ENCODE peak calls at places on chromosomes 16 and 17, in four cellular contexts. One of them, this sample, is unnamed.

GRCh38 chr16:66515543-66516171 is 34.3 kb downstream of the TK2 start:
- DNase-seq in iPS DF 6.9: no peak
- DNase-seq in CD8-positive, alpha-beta T cell: no peak
- DNase-seq in uterus: peak; percentile 44
- DNase-seq in this sample: no peak

GRCh38 chr17:82229686-82230626 is 1.1 kb downstream of the SLC16A3 start:
- DNase-seq in iPS DF 6.9: no peak
- DNase-seq in CD8-positive, alpha-beta T cell: no peak
- DNase-seq in uterus: no peak
- DNase-seq in this sample: no peak

GRCh38 chr17:49968380-49969133 is 433 bp upstream of the DLX4 start:
- DNase-seq in iPS DF 6.9: no peak
- DNase-seq in CD8-positive, alpha-beta T cell: peak; percentile 83
- DNase-seq in uterus: no peak
- DNase-seq in this sample: no peak

GRCh38 chr17:7130626-7131467 is 16.2 kb upstream of the ASGR2 start:
- DNase-seq in iPS DF 6.9: no peak
- DNase-seq in CD8-positive, alpha-beta T cell: no peak
- DNase-seq in uterus: no peak
- DNase-seq in this sample: no peak

GRCh38 chr17:35809855-35810461 is 674 bp downstream of the TAF15 start:
- DNase-seq in iPS DF 6.9: no peak
- DNase-seq in CD8-positive, alpha-beta T cell: no peak
- DNase-seq in uterus: no peak
- DNase-seq in this sample: no peak

GRCh38 chr16:84155226-84155625 is 10.1 kb downstream of the DNAAF1 start:
- DNase-seq in iPS DF 6.9: no peak
- DNase-seq in CD8-positive, alpha-beta T cell: no peak
- DNase-seq in uterus: no peak
- DNase-seq in this sample: no peak

GRCh38 chr17:80891096-80892018 is 100.3 kb upstream of the CHMP6 start:
- DNase-seq in iPS DF 6.9: no peak
- DNase-seq in CD8-positive, alpha-beta T cell: peak; percentile 75
- DNase-seq in uterus: no peak
- DNase-seq in this sample: peak; percentile 74

GRCh38 chr17:74243013-74243755 is 29.8 kb downstream of the TTYH2 start:
- DNase-seq in iPS DF 6.9: no peak
- DNase-seq in CD8-positive, alpha-beta T cell: no peak
- DNase-seq in uterus: no peak
- DNase-seq in this sample: no peak

GRCh38 chr17:4837471-4838305 is 4.5 kb downstream of the MINK1 start:
- DNase-seq in iPS DF 6.9: no peak
- DNase-seq in CD8-positive, alpha-beta T cell: no peak
- DNase-seq in uterus: no peak
- DNase-seq in this sample: no peak

GRCh38 chr17:753407-753806 is 1.3 kb upstream of the GEMIN4 start:
- DNase-seq in iPS DF 6.9: no peak
- DNase-seq in CD8-positive, alpha-beta T cell: no peak
- DNase-seq in uterus: no peak
- DNase-seq in this sample: no peak

GRCh38 chr17:1511756-1512321 is 4.6 kb downstream of the INPP5K start:
- DNase-seq in iPS DF 6.9: no peak
- DNase-seq in CD8-positive, alpha-beta T cell: no peak
- DNase-seq in uterus: no peak
- DNase-seq in this sample: no peak

GRCh38 chr17:42518046-42518754 is 17.8 kb upstream of the NAGLU start:
- DNase-seq in iPS DF 6.9: no peak
- DNase-seq in CD8-positive, alpha-beta T cell: no peak
- DNase-seq in uterus: peak; percentile 95
- DNase-seq in this sample: peak; percentile 16

GRCh38 chr17:4161560-4162221 is 18.7 kb downstream of the CYB5D2 start:
- DNase-seq in iPS DF 6.9: no peak
- DNase-seq in CD8-positive, alpha-beta T cell: no peak
- DNase-seq in uterus: no peak
- DNase-seq in this sample: no peak

GRCh38 chr16:85935957-85936760 is 37.2 kb downstream of the IRF8 start:
- DNase-seq in iPS DF 6.9: no peak
- DNase-seq in CD8-positive, alpha-beta T cell: peak; percentile 81
- DNase-seq in uterus: no peak
- DNase-seq in this sample: no peak

GRCh38 chr16:30003670-30004423 is 7.0 kb downstream of the DOC2A start:
- DNase-seq in iPS DF 6.9: no peak
- DNase-seq in CD8-positive, alpha-beta T cell: no peak
- DNase-seq in uterus: no peak
- DNase-seq in this sample: no peak

GRCh38 chr17:28268610-28269313 is 50.2 kb upstream of the TMEM97 start:
- DNase-seq in iPS DF 6.9: no peak
- DNase-seq in CD8-positive, alpha-beta T cell: no peak
- DNase-seq in uterus: no peak
- DNase-seq in this sample: no peak

GRCh38 chr17:33469911-33470310 is 176.8 kb upstream of the ASIC2 start:
- DNase-seq in iPS DF 6.9: no peak
- DNase-seq in CD8-positive, alpha-beta T cell: no peak
- DNase-seq in uterus: peak; percentile 42
- DNase-seq in this sample: no peak

GRCh38 chr17:62967111-62967449 is 1.0 kb downstream of the TANC2 start:
- DNase-seq in iPS DF 6.9: no peak
- DNase-seq in CD8-positive, alpha-beta T cell: no peak
- DNase-seq in uterus: no peak
- DNase-seq in this sample: no peak
- H3K27ac ChIP-seq in iPS DF 6.9: no peak overlapping the region
- H3K27ac ChIP-seq in CD8-positive, alpha-beta T cell: no peak overlapping the region
- H3K27ac ChIP-seq in uterus: peak overlapping the region; percentile 83
- H3K27ac ChIP-seq in this sample: peak overlapping the region; percentile 89

DNA sequence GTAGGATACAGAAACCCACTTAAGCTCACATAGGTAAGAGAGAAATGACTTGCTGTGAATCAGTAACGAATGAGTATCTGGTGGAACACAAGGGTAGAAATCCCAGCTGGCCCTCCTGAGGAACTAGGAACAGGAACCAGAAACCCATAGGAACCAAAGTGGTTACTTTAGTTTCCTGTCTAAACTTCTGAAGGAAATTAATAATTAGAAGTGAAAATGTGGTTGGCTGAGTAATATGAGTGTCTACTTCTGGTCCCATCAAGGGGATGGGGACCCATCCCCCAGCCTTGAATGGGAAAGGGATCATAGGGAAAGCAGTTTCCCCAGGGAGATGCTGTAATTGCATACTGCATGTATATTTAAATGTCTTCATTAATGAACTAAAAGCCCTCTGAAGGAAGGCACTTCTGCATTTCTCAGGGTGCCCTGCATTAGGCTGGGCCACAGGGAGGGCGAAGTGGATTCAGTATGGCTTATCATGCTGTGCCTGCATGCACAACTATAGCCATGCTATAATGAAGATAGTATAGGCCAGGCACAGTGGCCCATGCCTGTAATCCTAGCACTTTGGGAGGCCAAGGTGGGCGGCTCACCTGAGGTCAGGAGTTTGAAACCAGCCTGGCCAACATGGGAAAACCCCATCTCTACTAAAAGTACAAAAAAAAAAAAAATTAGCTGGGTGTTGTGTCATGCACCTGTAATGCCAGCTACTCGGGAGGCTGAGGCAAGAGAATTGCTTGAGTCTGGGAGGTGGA is 45.6 kb downstream of the CYB5B start:
- DNase-seq in iPS DF 6.9: no peak
- DNase-seq in CD8-positive, alpha-beta T cell: no peak
- DNase-seq in uterus: no peak
- DNase-seq in this sample: no peak
- H3K27ac ChIP-seq in iPS DF 6.9: no peak overlapping the region
- H3K27ac ChIP-seq in CD8-positive, alpha-beta T cell: no peak overlapping the region
- H3K27ac ChIP-seq in uterus: no peak overlapping the region
- H3K27ac ChIP-seq in this sample: no peak overlapping the region

GRCh38 chr16:75506107-75506506 is 10.9 kb upstream of the CHST6 start:
- DNase-seq in iPS DF 6.9: no peak
- DNase-seq in CD8-positive, alpha-beta T cell: no peak
- DNase-seq in uterus: no peak
- DNase-seq in this sample: no peak
- H3K27ac ChIP-seq in iPS DF 6.9: no peak overlapping the region
- H3K27ac ChIP-seq in CD8-positive, alpha-beta T cell: no peak overlapping the region
- H3K27ac ChIP-seq in uterus: no peak overlapping the region
- H3K27ac ChIP-seq in this sample: no peak overlapping the region

DNA sequence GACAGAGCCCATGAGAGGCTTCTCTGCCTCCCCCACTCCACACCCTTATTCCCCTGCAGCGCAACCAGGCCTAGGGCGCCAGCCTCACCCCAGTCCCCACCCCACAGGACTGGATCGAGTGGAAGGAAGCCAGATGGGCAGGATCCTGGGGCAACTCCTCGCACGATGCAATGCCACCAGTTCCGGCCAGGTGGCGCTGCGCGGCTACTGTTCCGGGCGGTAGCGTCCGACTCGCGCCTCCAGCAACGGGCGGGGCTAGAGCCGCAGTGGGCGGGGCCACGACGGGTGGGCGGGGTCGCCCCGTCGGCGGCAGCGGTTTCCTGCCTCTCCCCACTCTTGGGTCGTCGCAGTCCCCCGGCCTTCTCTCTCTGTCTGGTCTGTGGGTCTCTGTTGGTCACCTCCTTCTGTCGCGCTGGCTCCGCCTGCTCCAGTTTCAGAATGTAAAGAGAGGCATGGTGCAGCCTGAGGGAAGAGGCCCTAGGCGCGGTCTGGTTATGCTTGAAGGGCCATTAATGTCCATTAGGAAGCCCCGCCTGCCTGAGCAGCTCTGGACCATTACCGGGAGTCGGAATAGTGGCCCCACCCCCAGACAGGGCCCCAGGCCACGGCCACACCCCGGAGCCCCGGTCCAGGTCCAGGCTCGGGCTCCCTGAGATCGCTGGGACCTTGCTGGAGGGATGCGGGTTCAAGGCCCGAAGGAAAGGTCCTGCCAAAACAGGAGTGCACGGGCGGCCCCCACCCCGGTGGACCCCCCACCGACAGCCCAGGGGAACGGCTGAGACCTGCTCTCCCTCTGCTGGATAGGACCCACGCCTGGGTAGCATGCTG is 3.4 kb upstream of the NHERF2 start:
- DNase-seq in iPS DF 6.9: peak; percentile 91
- DNase-seq in CD8-positive, alpha-beta T cell: peak; percentile 100
- DNase-seq in uterus: peak; percentile 90
- DNase-seq in this sample: peak; percentile 89
- H3K27ac ChIP-seq in iPS DF 6.9: no peak overlapping the region
- H3K27ac ChIP-seq in CD8-positive, alpha-beta T cell: peak overlapping the region; percentile 24
- H3K27ac ChIP-seq in uterus: peak overlapping the region; percentile 67
- H3K27ac ChIP-seq in this sample: no peak overlapping the region

GRCh38 chr17:44038604-44039007 is 23.8 kb upstream of the TMEM101 start:
- DNase-seq in iPS DF 6.9: no peak
- DNase-seq in CD8-positive, alpha-beta T cell: no peak
- DNase-seq in uterus: no peak
- DNase-seq in this sample: no peak

GRCh38 chr17:44045493-44045892 is 21.0 kb downstream of the LSM12 start:
- DNase-seq in iPS DF 6.9: no peak
- DNase-seq in CD8-positive, alpha-beta T cell: no peak
- DNase-seq in uterus: no peak
- DNase-seq in this sample: no peak

GRCh38 chr17:44044092-44044491 is 22.4 kb downstream of the LSM12 start:
- DNase-seq in iPS DF 6.9: no peak
- DNase-seq in CD8-positive, alpha-beta T cell: no peak
- DNase-seq in uterus: peak; percentile 43
- DNase-seq in this sample: no peak

GRCh38 chr17:44043326-44043725 is 23.1 kb downstream of the LSM12 start:
- DNase-seq in iPS DF 6.9: no peak
- DNase-seq in CD8-positive, alpha-beta T cell: no peak
- DNase-seq in uterus: no peak
- DNase-seq in this sample: no peak

DNA sequence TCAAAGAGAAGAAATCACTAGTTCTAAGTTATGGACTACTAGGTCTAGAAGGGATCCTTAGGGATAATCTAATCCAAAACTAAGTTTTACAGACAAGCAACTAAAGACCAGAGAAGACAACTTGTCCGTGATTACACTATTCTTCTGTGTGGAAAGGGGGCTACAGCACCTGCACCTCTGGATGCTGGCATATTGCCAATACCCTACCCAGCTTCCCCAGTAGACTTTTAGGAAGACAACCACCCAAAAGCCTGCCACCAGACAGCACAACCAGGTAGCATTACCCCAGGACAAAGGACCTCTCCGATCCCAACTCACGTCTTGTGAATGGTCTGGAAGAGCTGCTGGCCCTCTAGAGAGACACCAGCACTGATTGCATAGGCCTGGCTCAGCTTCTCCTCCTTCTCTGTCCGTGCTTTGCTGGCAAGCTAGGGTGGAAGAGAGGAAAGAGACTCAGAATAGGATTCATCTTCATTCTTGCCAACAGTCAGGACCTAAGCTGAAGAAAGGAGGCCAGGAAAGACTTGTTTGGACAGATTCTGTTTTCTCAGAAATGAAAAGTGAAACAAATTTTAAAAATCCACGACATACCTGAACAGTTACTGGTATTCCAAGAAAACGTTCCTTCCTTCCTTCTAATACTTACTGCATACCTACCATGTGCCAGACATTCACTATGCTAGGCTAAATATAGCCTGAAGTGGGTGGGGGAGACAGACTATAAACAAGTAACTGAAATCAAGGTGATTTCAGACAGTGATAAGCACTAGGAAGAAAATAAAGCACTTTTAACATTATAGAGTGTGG is 25.3 kb upstream of the TMEM101 start:
- DNase-seq in iPS DF 6.9: no peak
- DNase-seq in CD8-positive, alpha-beta T cell: no peak
- DNase-seq in uterus: no peak
- DNase-seq in this sample: no peak
- H3K27ac ChIP-seq in iPS DF 6.9: no peak overlapping the region
- H3K27ac ChIP-seq in CD8-positive, alpha-beta T cell: no peak overlapping the region
- H3K27ac ChIP-seq in uterus: peak overlapping the region; percentile 56
- H3K27ac ChIP-seq in this sample: no peak overlapping the region

GRCh38 chr17:45573915-45574314 is 83.4 kb upstream of the PLEKHM1 start:
- DNase-seq in iPS DF 6.9: no peak
- DNase-seq in CD8-positive, alpha-beta T cell: no peak
- DNase-seq in uterus: no peak
- DNase-seq in this sample: no peak
- H3K27ac ChIP-seq in iPS DF 6.9: no peak overlapping the region
- H3K27ac ChIP-seq in CD8-positive, alpha-beta T cell: no peak overlapping the region
- H3K27ac ChIP-seq in uterus: no peak overlapping the region
- H3K27ac ChIP-seq in this sample: no peak overlapping the region

DNA sequence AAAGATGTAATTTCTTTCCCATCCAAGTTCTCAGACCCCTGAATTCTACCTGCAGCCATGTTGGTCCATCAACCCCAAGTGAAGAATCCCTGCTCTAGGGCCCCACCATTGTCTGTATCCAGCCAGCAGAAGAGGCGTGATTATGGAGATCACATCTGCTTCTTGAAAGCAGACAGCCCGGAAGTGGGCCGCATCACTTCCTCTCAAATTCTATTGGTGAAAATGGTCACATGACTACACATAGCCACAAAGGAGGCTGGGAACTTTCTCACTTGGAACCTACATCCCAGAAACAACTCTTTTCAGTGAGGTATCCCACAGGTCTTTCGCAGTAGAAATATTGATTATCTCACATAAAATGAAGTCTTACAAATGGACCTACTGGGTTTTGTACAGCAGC is 40.1 kb downstream of the IL4R start:
- DNase-seq in iPS DF 6.9: no peak
- DNase-seq in CD8-positive, alpha-beta T cell: no peak
- DNase-seq in uterus: no peak
- DNase-seq in this sample: no peak
- H3K27ac ChIP-seq in iPS DF 6.9: no peak overlapping the region
- H3K27ac ChIP-seq in CD8-positive, alpha-beta T cell: no peak overlapping the region
- H3K27ac ChIP-seq in uterus: no peak overlapping the region
- H3K27ac ChIP-seq in this sample: no peak overlapping the region

GRCh38 chr16:75027520-75028300 is 28.9 kb downstream of the ZNRF1 start:
- DNase-seq in iPS DF 6.9: no peak
- DNase-seq in CD8-positive, alpha-beta T cell: no peak
- DNase-seq in uterus: no peak
- DNase-seq in this sample: no peak
- H3K27ac ChIP-seq in iPS DF 6.9: no peak overlapping the region
- H3K27ac ChIP-seq in CD8-positive, alpha-beta T cell: no peak overlapping the region
- H3K27ac ChIP-seq in uterus: peak overlapping the region; percentile 88
- H3K27ac ChIP-seq in this sample: no peak overlapping the region

This sample was measured in caudate nucleus.